ENCODE peak calls at places on chromosomes 12 and 14, in five cellular contexts. One of them, this sample, is unnamed.
A peak's percentile ranks its signal among the peaks of the same experiment; 100 is the strongest.

GRCh38 chr12:118059645-118060275 is 1.2 kb downstream of the WSB2 start:
- DNase-seq in breast epithelium: no peak
- DNase-seq in fibroblast of lung: peak; percentile 22
- DNase-seq in GM23248: peak; percentile 47
- DNase-seq in naive thymus-derived CD4-positive, alpha-beta T cell: no peak
- DNase-seq in this sample: no peak

GRCh38 chr12:51846911-51847829 is 1.3 kb downstream of the FIGNL2 start:
- DNase-seq in breast epithelium: peak; percentile 54
- DNase-seq in fibroblast of lung: no peak
- DNase-seq in GM23248: peak; percentile 46
- DNase-seq in naive thymus-derived CD4-positive, alpha-beta T cell: no peak
- DNase-seq in this sample: peak; percentile 94

GRCh38 chr12:77679701-77680100 is 151.0 kb upstream of the NAV3 start:
- DNase-seq in breast epithelium: no peak
- DNase-seq in fibroblast of lung: no peak
- DNase-seq in GM23248: no peak
- DNase-seq in naive thymus-derived CD4-positive, alpha-beta T cell: no peak
- DNase-seq in this sample: peak; percentile 17

GRCh38 chr12:100842156-100842555 is 47.6 kb downstream of the ANO4 start:
- DNase-seq in breast epithelium: no peak
- DNase-seq in fibroblast of lung: no peak
- DNase-seq in GM23248: no peak
- DNase-seq in naive thymus-derived CD4-positive, alpha-beta T cell: no peak
- DNase-seq in this sample: no peak

GRCh38 chr12:25322918-25323773 is 72.4 kb upstream of the KRAS start:
- DNase-seq in breast epithelium: no peak
- DNase-seq in fibroblast of lung: peak; percentile 29
- DNase-seq in GM23248: peak; percentile 52
- DNase-seq in naive thymus-derived CD4-positive, alpha-beta T cell: no peak
- DNase-seq in this sample: no peak

GRCh38 chr14:77615231-77616132 is 955 bp downstream of the SPTLC2 start:
- DNase-seq in breast epithelium: no peak
- DNase-seq in fibroblast of lung: peak; percentile 20
- DNase-seq in GM23248: peak; percentile 75
- DNase-seq in naive thymus-derived CD4-positive, alpha-beta T cell: peak; percentile 9
- DNase-seq in this sample: peak; percentile 28

GRCh38 chr14:104293231-104293841 is 154.9 kb downstream of the KIF26A start:
- DNase-seq in breast epithelium: no peak
- DNase-seq in fibroblast of lung: no peak
- DNase-seq in GM23248: no peak
- DNase-seq in naive thymus-derived CD4-positive, alpha-beta T cell: no peak
- DNase-seq in this sample: no peak

GRCh38 chr14:79514700-79515099 is 696.6 kb downstream of the DIO2 start:
- DNase-seq in breast epithelium: no peak
- DNase-seq in fibroblast of lung: peak; percentile 5
- DNase-seq in GM23248: peak; percentile 2
- DNase-seq in naive thymus-derived CD4-positive, alpha-beta T cell: no peak
- DNase-seq in this sample: no peak

GRCh38 chr14:102063808-102064429 is 22.9 kb downstream of the HSP90AA1 start:
- DNase-seq in breast epithelium: no peak
- DNase-seq in fibroblast of lung: no peak
- DNase-seq in GM23248: no peak
- DNase-seq in naive thymus-derived CD4-positive, alpha-beta T cell: no peak
- DNase-seq in this sample: no peak

GRCh38 chr14:86712727-86713126 is 1182.8 kb downstream of the FLRT2 start:
- DNase-seq in breast epithelium: no peak
- DNase-seq in fibroblast of lung: no peak
- DNase-seq in GM23248: no peak
- DNase-seq in naive thymus-derived CD4-positive, alpha-beta T cell: no peak
- DNase-seq in this sample: peak; percentile 32

GRCh38 chr12:263574-263973 is 938 bp upstream of the SLC6A13 start:
- DNase-seq in breast epithelium: no peak
- DNase-seq in fibroblast of lung: no peak
- DNase-seq in GM23248: peak; percentile 31
- DNase-seq in naive thymus-derived CD4-positive, alpha-beta T cell: no peak
- DNase-seq in this sample: no peak

GRCh38 chr12:115979851-115980250 is 297.6 kb downstream of the MED13L start:
- DNase-seq in breast epithelium: no peak
- DNase-seq in fibroblast of lung: no peak
- DNase-seq in GM23248: no peak
- DNase-seq in naive thymus-derived CD4-positive, alpha-beta T cell: no peak
- DNase-seq in this sample: no peak

GRCh38 chr12:44101470-44101869 is 265.6 kb downstream of the TMEM117 start:
- DNase-seq in breast epithelium: no peak
- DNase-seq in fibroblast of lung: no peak
- DNase-seq in GM23248: no peak
- DNase-seq in naive thymus-derived CD4-positive, alpha-beta T cell: no peak
- DNase-seq in this sample: no peak

GRCh38 chr14:70358631-70359030 is 852 bp downstream of the COX16 start:
- DNase-seq in breast epithelium: no peak
- DNase-seq in fibroblast of lung: peak; percentile 12
- DNase-seq in GM23248: peak; percentile 73
- DNase-seq in naive thymus-derived CD4-positive, alpha-beta T cell: no peak
- DNase-seq in this sample: no peak

GRCh38 chr14:34662558-34663088 is 32.7 kb upstream of the SNX6 start:
- DNase-seq in breast epithelium: no peak
- DNase-seq in fibroblast of lung: peak; percentile 21
- DNase-seq in GM23248: peak; percentile 40
- DNase-seq in naive thymus-derived CD4-positive, alpha-beta T cell: no peak
- DNase-seq in this sample: no peak

GRCh38 chr14:104724407-104724980 is 465 bp downstream of the ADSS1 start:
- DNase-seq in breast epithelium: no peak
- DNase-seq in fibroblast of lung: no peak
- DNase-seq in GM23248: peak; percentile 43
- DNase-seq in naive thymus-derived CD4-positive, alpha-beta T cell: no peak
- DNase-seq in this sample: no peak

GRCh38 chr14:71117839-71118743 is 210.8 kb downstream of the PCNX1 start:
- DNase-seq in breast epithelium: no peak
- DNase-seq in fibroblast of lung: peak; percentile 45
- DNase-seq in GM23248: peak; percentile 59
- DNase-seq in naive thymus-derived CD4-positive, alpha-beta T cell: no peak
- DNase-seq in this sample: no peak

GRCh38 chr12:12505544-12506501 is 56.8 kb downstream of the DUSP16 start:
- DNase-seq in breast epithelium: no peak
- DNase-seq in fibroblast of lung: peak; percentile 73
- DNase-seq in GM23248: peak; percentile 89
- DNase-seq in naive thymus-derived CD4-positive, alpha-beta T cell: no peak
- DNase-seq in this sample: no peak

GRCh38 chr14:34650786-34651584 is 21.0 kb upstream of the SNX6 start:
- DNase-seq in breast epithelium: no peak
- DNase-seq in fibroblast of lung: peak; percentile 99
- DNase-seq in GM23248: peak; percentile 99
- DNase-seq in naive thymus-derived CD4-positive, alpha-beta T cell: no peak
- DNase-seq in this sample: no peak

GRCh38 chr12:83097656-83098055 is 410.9 kb downstream of the TMTC2 start:
- DNase-seq in breast epithelium: no peak
- DNase-seq in fibroblast of lung: no peak
- DNase-seq in GM23248: no peak
- DNase-seq in naive thymus-derived CD4-positive, alpha-beta T cell: no peak
- DNase-seq in this sample: no peak

GRCh38 chr14:94485944-94486841 is 10.2 kb upstream of the SERPINA9 start:
- DNase-seq in breast epithelium: peak; percentile 59
- DNase-seq in fibroblast of lung: peak; percentile 30
- DNase-seq in GM23248: peak; percentile 75
- DNase-seq in naive thymus-derived CD4-positive, alpha-beta T cell: peak; percentile 36
- DNase-seq in this sample: peak; percentile 88
- H3K27ac ChIP-seq in breast epithelium: no peak overlapping the region
- H3K27ac ChIP-seq in fibroblast of lung: no peak overlapping the region
- H3K27ac ChIP-seq in GM23248: no peak overlapping the region
- H3K27ac ChIP-seq in naive thymus-derived CD4-positive, alpha-beta T cell: no peak overlapping the region
- H3K27ac ChIP-seq in this sample: no peak overlapping the region

GRCh38 chr12:27517961-27518668 is 5.9 kb upstream of the PPFIBP1 start:
- DNase-seq in breast epithelium: no peak
- DNase-seq in fibroblast of lung: no peak
- DNase-seq in GM23248: no peak
- DNase-seq in naive thymus-derived CD4-positive, alpha-beta T cell: no peak
- DNase-seq in this sample: no peak
- H3K36me3 ChIP-seq in breast epithelium: no peaks in the 10 kb centered on the region
- H3K36me3 ChIP-seq in fibroblast of lung: no peaks in the 10 kb centered on the region
- H3K36me3 ChIP-seq in GM23248: no peaks in the 10 kb centered on the region
- H3K36me3 ChIP-seq in naive thymus-derived CD4-positive, alpha-beta T cell: no peaks in the 10 kb centered on the region
- H3K36me3 ChIP-seq in this sample: no peaks in the 10 kb centered on the region

GRCh38 chr14:94989946-94990345 is 167.4 kb downstream of the DICER1 start:
- DNase-seq in breast epithelium: no peak
- DNase-seq in fibroblast of lung: no peak
- DNase-seq in GM23248: no peak
- DNase-seq in naive thymus-derived CD4-positive, alpha-beta T cell: no peak
- DNase-seq in this sample: no peak
- H3K27ac ChIP-seq in breast epithelium: no peak overlapping the region
- H3K27ac ChIP-seq in fibroblast of lung: no peak overlapping the region
- H3K27ac ChIP-seq in GM23248: no peak overlapping the region
- H3K27ac ChIP-seq in naive thymus-derived CD4-positive, alpha-beta T cell: no peak overlapping the region
- H3K27ac ChIP-seq in this sample: no peak overlapping the region

GRCh38 chr14:64727551-64728071 is 23.4 kb downstream of the PLEKHG3 start:
- DNase-seq in breast epithelium: no peak
- DNase-seq in fibroblast of lung: no peak
- DNase-seq in GM23248: no peak
- DNase-seq in naive thymus-derived CD4-positive, alpha-beta T cell: no peak
- DNase-seq in this sample: no peak
- H3K36me3 ChIP-seq in breast epithelium: no peaks in the 10 kb centered on the region
- H3K36me3 ChIP-seq in fibroblast of lung: no peaks in the 10 kb centered on the region
- H3K36me3 ChIP-seq in GM23248: no peaks in the 10 kb centered on the region
- H3K36me3 ChIP-seq in naive thymus-derived CD4-positive, alpha-beta T cell: no peaks in the 10 kb centered on the region
- H3K36me3 ChIP-seq in this sample: no peaks in the 10 kb centered on the region